ENCODE peak calls at places on chromosomes 3 and 15, in seven cellular contexts. N is ureter; P is CD8-positive, alpha-beta T cell; G is NCI-H2171 treated with DMSO at 0.1 percent for 48 hours; I is H9; O is iris pigment epithelial cell; X is stimulated activated naive CD8-positive, alpha-beta T cell treated with anti-CD3 and anti-CD28 coated beads, Interleukin-15, amount 100 ng/mL, for 72 hours. Z is an unnamed sample.

GRCh38 chr3:147574622-147575021 is 165.5 kb downstream of the ZIC1 start:
- DNase-seq in N (no peak), P (no peak), G (no peak), I (no peak), O (no peak), X (no peak), Z (no peak)

GRCh38 chr15:79952329-79952728 is 18.7 kb downstream of the BCL2A1 start:
- DNase-seq in N (no peak), P (no peak), G (no peak), I (no peak), O (no peak), X (no peak), Z (no peak)

GRCh38 chr3:54527521-54527920 is 400.3 kb downstream of the LRTM1 start:
- DNase-seq in N (no peak), P (no peak), G (no peak), I (no peak), O (no peak), X (no peak), Z (no peak)

GRCh38 chr3:101133638-101134037 is 140.4 kb upstream of the ABI3BP start:
- DNase-seq in N (no peak), P (no peak), G (no peak), I (no peak), O (no peak), X (no peak), Z (no peak)

GRCh38 chr3:81451611-81452010 is 309.8 kb downstream of the GBE1 start:
- DNase-seq in N (no peak), P (no peak), G (no peak), I (no peak), O (peak), X (no peak), Z (no peak)

GRCh38 chr3:65659396-65659795 is 379.3 kb downstream of the MAGI1 start:
- DNase-seq in N (no peak), P (no peak), G (no peak), I (no peak), O (no peak), X (no peak), Z (no peak)

GRCh38 chr3:186068243-186068552 is 40.7 kb downstream of the ETV5 start:
- DNase-seq in N (no peak), P (no peak), G (no peak), I (no peak), O (no peak), X (no peak), Z (no peak)

GRCh38 chr3:189392969-189393368 is 221.2 kb downstream of the TPRG1 start:
- DNase-seq in N (peak), P (no peak), G (no peak), I (no peak), O (peak), X (no peak), Z (no peak)

GRCh38 chr15:29669823-29670222 is 152.4 kb downstream of the TJP1 start:
- DNase-seq in N (no peak), P (no peak), G (no peak), I (no peak), O (peak), X (no peak), Z (no peak)

GRCh38 chr3:56958879-56959607 is 101.4 kb upstream of the SPATA12 start:
- DNase-seq in N (no peak), P (no peak), G (no peak), I (no peak), O (no peak), X (no peak), Z (no peak)

GRCh38 chr3:184942735-184943134 is 130.8 kb downstream of the VPS8 start:
- DNase-seq in N (no peak), P (no peak), G (no peak), I (no peak), O (no peak), X (no peak), Z (no peak)

GRCh38 chr15:71302861-71303410 is 187.7 kb downstream of the THSD4 start:
- DNase-seq in N (no peak), P (no peak), G (no peak), I (no peak), O (no peak), X (no peak), Z (no peak)

GRCh38 chr15:27124287-27124830 is 153.4 kb downstream of the GABRG3 start:
- DNase-seq in N (no peak), P (no peak), G (no peak), I (no peak), O (no peak), X (no peak), Z (no peak)

GRCh38 chr15:93913871-93914270 is 317.5 kb upstream of the MCTP2 start:
- DNase-seq in N (no peak), P (no peak), G (no peak), I (no peak), O (no peak), X (no peak), Z (no peak)

GRCh38 chr3:187717572-187717971 is 15.2 kb upstream of the RTP2 start:
- DNase-seq in N (no peak), P (no peak), G (no peak), I (no peak), O (no peak), X (no peak), Z (no peak)

GRCh38 chr3:167866321-167866720 is 130.8 kb downstream of the SERPINI1 start:
- DNase-seq in N (no peak), P (no peak), G (no peak), I (no peak), O (no peak), X (no peak), Z (no peak)

GRCh38 chr3:106635271-106635670 is 742.0 kb upstream of the CCDC54 start:
- DNase-seq in N (no peak), P (no peak), G (peak), I (no peak), O (peak), X (no peak), Z (no peak)

GRCh38 chr3:141529256-141530132 is 42.7 kb downstream of the RASA2 start:
- DNase-seq in N (no peak), P (no peak), G (no peak), I (no peak), O (peak), X (no peak), Z (no peak)

GRCh38 chr15:92629975-92630626 is 25.5 kb downstream of the FAM174B start:
- DNase-seq in N (peak), P (no peak), G (peak), I (no peak), O (no peak), X (no peak), Z (no peak)

GRCh38 chr3:149450281-149450680 is 24.2 kb upstream of the TM4SF4 start:
- DNase-seq in N (no peak), P (no peak), G (no peak), I (no peak), O (peak), X (no peak), Z (no peak)

GRCh38 chr3:98782826-98783500 is 19.8 kb downstream of the ST3GAL6 start:
- DNase-seq in N (no peak), P (no peak), G (no peak), I (no peak), O (no peak), X (no peak), Z (no peak)

GRCh38 chr15:26889298-26889898 is 22.5 kb downstream of the GABRA5 start:
- DNase-seq in N (no peak), P (peak), G (peak), I (no peak), O (peak), X (peak), Z (peak)

GRCh38 chr3:185605566-185605965 is 19.5 kb downstream of the SENP2 start:
- DNase-seq in N (no peak), P (no peak), G (no peak), I (no peak), O (no peak), X (no peak), Z (no peak)

GRCh38 chr15:59923508-59923907 is 80.6 kb upstream of the FOXB1 start:
- DNase-seq in N (no peak), P (no peak), G (no peak), I (no peak), O (no peak), X (no peak), Z (no peak)

GRCh38 chr3:31790516-31791148 is 190.4 kb downstream of the OSBPL10 start:
- DNase-seq in N (no peak), P (no peak), G (peak), I (no peak), O (no peak), X (no peak), Z (no peak)

GRCh38 chr15:71111950-71112349 is 3.3 kb upstream of the THSD4 start:
- DNase-seq in N (no peak), P (no peak), G (no peak), I (peak), O (no peak), X (no peak), Z (no peak)

GRCh38 chr15:64813075-64813474 is 12.4 kb downstream of the PIF1 start:
- DNase-seq in N (no peak), P (no peak), G (no peak), I (peak), O (peak), X (no peak), Z (no peak)

GRCh38 chr3:10450494-10451440 is 54.6 kb downstream of the ATP2B2 start:
- DNase-seq in N (no peak), P (no peak), G (no peak), I (no peak), O (no peak), X (no peak), Z (no peak)

Z was measured in NCI-H1417 treated with DMSO at 0.1 percent for 48 hours.